ENCODE peak calls at places on chromosome 20, in six cellular contexts. M, H, E, K, W and P are unnamed samples.

GRCh38 chr20:64206619-64207018 is 42.4 kb downstream of the MYT1 start:
- DNase-seq in M (no peak), K (no peak), W (no peak), H (no peak), E (no peak), P (no peak)

GRCh38 chr20:35091808-35092523 is 641 bp downstream of the TRPC4AP start:
- DNase-seq in E (peak), H (no peak), W (peak), M (no peak), K (no peak), P (no peak)

GRCh38 chr20:32562495-32562911 is 22.6 kb downstream of the NOL4L start:
- DNase-seq in W (peak), K (no peak), H (peak), E (no peak), M (no peak), P (no peak)

GRCh38 chr20:37994512-37994911 is 38.7 kb downstream of the TTI1 start:
- DNase-seq in M (peak), W (peak), E (no peak), K (no peak), H (no peak), P (no peak)

GRCh38 chr20:8837396-8837795 is 231.5 kb upstream of the PLCB4 start:
- DNase-seq in E (no peak), K (no peak), M (no peak), H (no peak), W (peak), P (no peak)

GRCh38 chr20:50855498-50856474 is 60.9 kb downstream of the BCAS4 start:
- DNase-seq in M (peak), H (no peak), E (no peak), K (no peak), W (peak), P (no peak)

GRCh38 chr20:57806476-57806875 is 96.7 kb upstream of the PMEPA1 start:
- DNase-seq in K (peak), E (no peak), H (no peak), W (no peak), M (no peak), P (no peak)

GRCh38 chr20:37385176-37385575 is 39.2 kb downstream of the SRC start:
- DNase-seq in K (peak), E (no peak), M (no peak), W (no peak), H (no peak), P (no peak)

GRCh38 chr20:22489614-22490286 is 94.6 kb downstream of the FOXA2 start:
- DNase-seq in K (no peak), M (no peak), W (peak), E (no peak), H (no peak), P (no peak)

GRCh38 chr20:48349673-48350072 is 478.1 kb downstream of the PREX1 start:
- DNase-seq in K (no peak), E (no peak), W (no peak), H (no peak), M (no peak), P (no peak)

GRCh38 chr20:4247898-4248858 is 232.8 kb upstream of the RNF24 start:
- DNase-seq in H (no peak), M (no peak), W (no peak), E (no peak), K (no peak), P (no peak)

GRCh38 chr20:45266977-45267376 is 12.6 kb upstream of the SLPI start:
- DNase-seq in W (no peak), K (no peak), M (no peak), E (no peak), H (no peak), P (no peak)

GRCh38 chr20:43983359-43983758 is 68.7 kb downstream of the TOX2 start:
- DNase-seq in E (no peak), H (peak), K (no peak), M (no peak), W (no peak), P (no peak)

GRCh38 chr20:33674294-33675126 is at the start of gene NECAB3:
- DNase-seq in W (peak), H (peak), M (peak), E (peak), K (peak), P (no peak)

GRCh38 chr20:16290358-16290757 is 282.9 kb downstream of the KIF16B start:
- DNase-seq in H (no peak), M (no peak), E (no peak), K (no peak), W (no peak), P (no peak)

GRCh38 chr20:57457243-57457761 is 66.1 kb downstream of the RBM38 start:
- DNase-seq in H (no peak), W (no peak), E (no peak), K (no peak), M (no peak), P (no peak)

GRCh38 chr20:21518292-21518991 is 4.6 kb upstream of the NKX2-2 start:
- DNase-seq in E (no peak), W (no peak), H (peak), K (no peak), M (no peak), P (no peak)

GRCh38 chr20:4022386-4023350 is 7.3 kb upstream of the RNF24 start:
- DNase-seq in K (no peak), E (no peak), W (no peak), M (no peak), H (no peak), P (no peak)

GRCh38 chr20:44454301-44454963 is 21.2 kb upstream of the TTPAL start:
- DNase-seq in H (no peak), W (no peak), E (no peak), K (no peak), M (no peak), P (no peak)

GRCh38 chr20:44962483-44962882 is 2.3 kb upstream of the TOMM34 start:
- DNase-seq in H (no peak), E (no peak), K (no peak), W (no peak), M (no peak), P (no peak)

GRCh38 chr20:16215056-16215455 is 358.2 kb downstream of the KIF16B start:
- DNase-seq in K (no peak), H (no peak), E (no peak), M (no peak), W (no peak), P (no peak)

GRCh38 chr20:8602389-8603116 is 466.3 kb upstream of the PLCB4 start:
- DNase-seq in K (no peak), E (no peak), M (no peak), W (no peak), H (no peak), P (no peak)

GRCh38 chr20:51329845-51330244 is 212.7 kb downstream of the NFATC2 start:
- DNase-seq in K (no peak), H (no peak), M (no peak), W (no peak), E (no peak), P (no peak)

GRCh38 chr20:33566781-33567603 is 77.1 kb downstream of the CBFA2T2 start:
- DNase-seq in K (no peak), W (no peak), E (no peak), H (no peak), M (no peak), P (no peak)

GRCh38 chr20:40930561-40930960 is 98.1 kb upstream of the TOP1 start:
- DNase-seq in H (no peak), M (no peak), K (no peak), E (no peak), W (no peak), P (no peak)

GRCh38 chr20:37516697-37517370 is 4.2 kb upstream of the NNAT start:
- DNase-seq in H (no peak), E (no peak), K (no peak), W (no peak), M (no peak), P (no peak)

GRCh38 chr20:59013959-59014608 is 5.1 kb upstream of the TUBB1 start:
- DNase-seq in W (no peak), H (peak), E (no peak), K (peak), M (no peak), P (no peak)

GRCh38 chr20:14724465-14724864 is 387.1 kb upstream of the FLRT3 start:
- DNase-seq in H (no peak), M (no peak), W (no peak), E (no peak), K (no peak), P (no peak)

GRCh38 chr20:56428881-56429280 is 16.8 kb downstream of the CASS4 start:
- DNase-seq in K (no peak), W (no peak), H (no peak), E (no peak), M (no peak), P (no peak)

GRCh38 chr20:43662943-43663655 is 3.8 kb upstream of the MYBL2 start:
- DNase-seq in W (no peak), H (no peak), E (no peak), K (peak), M (no peak), P (no peak)

GRCh38 chr20:51426879-51427624 is 115.5 kb downstream of the NFATC2 start:
- DNase-seq in K (no peak), M (no peak), H (no peak), W (peak), E (no peak), P (no peak)

GRCh38 chr20:13494019-13494418 is 144.7 kb downstream of the TASP1 start:
- DNase-seq in H (no peak), K (no peak), M (no peak), E (no peak), W (no peak), P (no peak)

GRCh38 chr20:16528078-16528477 is 45.2 kb downstream of the KIF16B start:
- DNase-seq in H (no peak), E (peak), M (peak), K (no peak), W (peak), P (no peak)

GRCh38 chr20:20395087-20395486 is 27.2 kb downstream of the INSM1 start:
- DNase-seq in E (no peak), W (no peak), H (no peak), M (no peak), K (no peak), P (no peak)

GRCh38 chr20:62945771-62946339 is 6.7 kb upstream of the SLC17A9 start:
- DNase-seq in M (no peak), E (no peak), K (peak), H (no peak), W (no peak), P (no peak)
- H3K27ac ChIP-seq in M (no peak), E (no peak), K (no peak), H (no peak), W (no peak), P (no peak)

GRCh38 chr20:46706242-46706641 is 3.2 kb upstream of the SLC2A10 start:
- DNase-seq in E (no peak), M (no peak), K (no peak), W (no peak), H (no peak), P (no peak)
- TF ChIP-seq CTCF in E (no peak), M (no peak), K (no peak), W (no peak), H (no peak), P (no peak)

DNA sequence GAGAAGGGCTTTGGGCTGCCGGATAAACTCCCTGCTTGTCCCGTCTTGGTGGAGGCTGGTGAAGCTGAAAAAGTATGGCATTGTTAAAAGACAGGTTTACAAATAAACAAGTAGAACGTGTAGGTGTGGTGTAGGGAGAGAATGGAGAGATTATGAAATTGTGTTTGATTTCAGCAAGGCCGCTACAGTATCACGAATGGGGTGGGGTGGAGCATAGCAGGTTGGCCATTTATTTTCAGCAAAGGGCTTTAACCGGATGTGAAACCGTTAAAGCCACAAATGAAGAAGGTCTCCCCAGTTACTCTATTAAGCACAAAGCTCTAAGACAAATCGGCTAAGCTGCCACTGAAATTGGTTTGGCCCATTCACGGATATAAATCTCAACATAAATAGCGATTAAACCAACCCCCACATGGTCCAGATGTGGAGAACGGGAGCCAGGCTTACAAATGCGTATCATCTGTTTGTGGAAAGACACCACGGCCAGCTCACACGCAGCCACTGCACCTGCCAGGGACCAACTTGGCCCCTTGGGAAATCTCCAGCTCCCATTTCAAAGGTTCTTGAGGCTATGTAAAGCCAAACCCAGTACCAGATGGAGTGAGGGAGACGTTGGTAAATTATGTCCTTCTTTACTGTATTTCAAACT is 94.0 kb downstream of the ZMYND8 start:
- DNase-seq in W (no peak), M (no peak), H (no peak), E (no peak), K (no peak), P (no peak)
- TF ChIP-seq POLR2A in W (no peak), M (no peak), H (no peak), E (no peak), K (no peak), P (no peak)

DNA sequence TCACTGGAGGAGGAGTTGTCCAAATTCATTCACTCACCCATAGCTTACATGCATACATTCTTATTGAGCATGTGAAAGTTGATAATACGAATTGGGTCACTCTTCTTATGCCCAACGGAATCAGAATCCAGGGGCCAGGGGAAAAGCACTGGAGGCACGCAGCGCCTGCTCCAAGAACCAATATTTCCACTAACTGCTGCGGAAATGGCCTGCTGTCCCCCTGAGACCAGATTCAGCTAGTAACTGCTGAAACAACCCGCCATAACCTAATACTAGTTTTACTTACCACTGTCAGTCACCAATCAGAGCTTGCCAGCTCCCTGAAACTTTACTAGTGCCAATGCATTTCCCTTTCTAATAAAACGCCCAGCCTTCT is 641 bp upstream of the FKBP1A start:
- DNase-seq in W (no peak), M (no peak), E (no peak), H (no peak), K (no peak), P (no peak)
- H3K27ac ChIP-seq in W (no peak), M (peak), E (peak), H (no peak), K (peak), P (peak)

GRCh38 chr20:7094438-7094997 is 327.0 kb downstream of the BMP2 start:
- DNase-seq in K (no peak), E (no peak), M (peak), H (peak), W (peak), P (no peak)
- TF ChIP-seq CTCF in K (no peak), E (no peak), M (peak), H (peak), W (peak), P (no peak)

GRCh38 chr20:25355191-25355590 is 35.4 kb downstream of the ABHD12 start:
- DNase-seq in E (no peak), H (no peak), K (no peak), W (no peak), M (no peak), P (no peak)

GRCh38 chr20:25353368-25353753 is 37.3 kb downstream of the ABHD12 start:
- DNase-seq in H (no peak), M (no peak), E (no peak), K (no peak), W (no peak), P (no peak)

GRCh38 chr20:25355866-25356265 is 34.8 kb downstream of the ABHD12 start:
- DNase-seq in M (no peak), K (no peak), E (no peak), H (no peak), W (no peak), P (no peak)

GRCh38 chr20:25352746-25353145 is 37.9 kb downstream of the ABHD12 start:
- DNase-seq in M (no peak), W (no peak), H (no peak), E (no peak), K (no peak), P (no peak)

GRCh38 chr20:25353754-25354705 is 36.6 kb downstream of the ABHD12 start:
- DNase-seq in E (no peak), H (no peak), K (no peak), W (no peak), M (no peak), P (no peak)
- TF ChIP-seq POLR2A in E (no peak), H (no peak), K (no peak), W (no peak), M (no peak), P (no peak)

DNA sequence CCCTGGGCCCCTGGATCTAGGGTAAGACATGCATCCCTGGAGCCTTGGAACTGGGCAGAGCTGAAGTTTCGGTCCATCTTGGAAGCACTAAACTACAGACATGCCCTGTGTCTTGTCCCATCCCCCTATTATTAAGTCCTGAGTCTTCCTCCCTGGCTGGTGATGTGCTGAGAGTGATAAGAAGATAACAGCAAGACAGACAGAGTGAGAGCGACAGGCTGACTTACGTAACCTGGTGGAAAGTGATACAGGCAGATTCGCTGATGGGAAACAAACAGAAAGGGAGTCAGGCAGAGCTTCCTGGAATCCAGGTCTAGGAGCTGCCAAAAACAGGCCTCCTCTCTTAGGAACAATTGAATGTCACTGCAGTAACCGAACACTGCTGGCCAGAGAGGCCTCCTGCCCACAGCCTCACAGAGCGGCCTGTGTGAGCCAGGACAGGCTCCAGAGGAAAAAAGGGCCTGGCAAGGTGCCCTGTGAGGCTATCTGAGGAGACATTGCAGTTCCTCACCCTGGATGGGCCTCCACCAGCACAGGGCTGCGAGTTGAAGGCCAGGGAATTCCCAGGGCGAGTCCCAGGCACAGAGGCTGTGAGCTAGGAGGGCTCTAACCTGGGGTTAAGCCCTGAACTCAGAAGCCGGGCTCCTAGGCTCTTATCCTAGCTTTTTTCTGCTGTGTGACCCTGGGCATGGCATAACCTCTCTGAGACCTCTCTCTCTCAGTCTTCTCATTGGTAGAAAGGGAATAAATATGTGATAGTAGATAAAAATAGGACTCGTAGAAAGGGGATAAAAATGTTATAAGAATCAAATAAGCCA is 34.2 kb upstream of the B4GALT5 start:
- DNase-seq in E (peak), H (no peak), K (peak), M (no peak), W (peak), P (no peak)
- H3K27ac ChIP-seq in E (peak), H (no peak), K (peak), M (peak), W (no peak), P (peak)